ENCODE peak calls at places on chromosome 6, in ten cellular contexts. N is A549, C is spleen, M is psoas muscle, T is GM06990, U is dorsolateral prefrontal cortex, A is AG10803, Z is kidney epithelial cell, R is lower lobe of right lung, P is progenitor cell of endocrine pancreas. O is an unnamed sample.
A peak's percentile ranks its signal among the peaks of the same experiment; 100 is the strongest.

GRCh38 chr6:130694617-130695016 is 132.6 kb upstream of the SMLR1 start:
- DNase-seq in N (no peak), C (no peak), M (no peak), T (no peak), U (no peak), A (no peak), Z (no peak), R (no peak), P (no peak), O (no peak)

GRCh38 chr6:146850238-146850896 is 251.6 kb downstream of the ADGB start:
- DNase-seq in N (no peak), C (no peak), M (no peak), T (no peak), U (no peak), A (peak; percentile 79), Z (peak; percentile 62), R (no peak), P (no peak), O (no peak)

GRCh38 chr6:43883698-43884659 is 114.0 kb downstream of the VEGFA start:
- DNase-seq in N (no peak), C (peak; percentile 66), M (no peak), T (peak; percentile 39), U (no peak), A (no peak), Z (no peak), R (no peak), P (no peak), O (no peak)

GRCh38 chr6:83474309-83474708 is 38.0 kb upstream of the PRSS35 start:
- DNase-seq in N (no peak), C (no peak), M (no peak), T (no peak), U (no peak), A (peak; percentile 10), Z (peak; percentile 1), R (no peak), P (no peak), O (no peak)

GRCh38 chr6:69796081-69796626 is 656 bp downstream of the LMBRD1 start:
- DNase-seq in N (peak; percentile 23), C (no peak), M (no peak), T (no peak), U (peak; percentile 59), A (peak; percentile 9), Z (peak; percentile 45), R (no peak), P (no peak), O (peak; percentile 38)

GRCh38 chr6:161029195-161029809 is 37.7 kb downstream of the MAP3K4 start:
- DNase-seq in N (no peak), C (no peak), M (no peak), T (peak; percentile 73), U (no peak), A (peak; percentile 98), Z (no peak), R (no peak), P (no peak), O (no peak)

GRCh38 chr6:119096683-119097310 is 18.3 kb upstream of the FAM184A start:
- DNase-seq in N (no peak), C (no peak), M (peak; percentile 86), T (no peak), U (no peak), A (peak; percentile 24), Z (no peak), R (no peak), P (no peak), O (no peak)

GRCh38 chr6:136710877-136711552 is 81.3 kb downstream of the MAP3K5 start:
- DNase-seq in N (no peak), C (no peak), M (no peak), T (no peak), U (no peak), A (no peak), Z (no peak), R (no peak), P (no peak), O (no peak)

GRCh38 chr6:19880066-19880465 is 42.9 kb downstream of the ID4 start:
- DNase-seq in N (no peak), C (no peak), M (no peak), T (no peak), U (no peak), A (no peak), Z (no peak), R (no peak), P (no peak), O (no peak)

GRCh38 chr6:47157653-47158219 is 115.6 kb upstream of the ADGRF1 start:
- DNase-seq in N (no peak), C (no peak), M (no peak), T (no peak), U (no peak), A (peak; percentile 40), Z (no peak), R (no peak), P (no peak), O (no peak)

GRCh38 chr6:10424005-10424404 is 9.1 kb upstream of the TFAP2A start:
- DNase-seq in N (peak; percentile 54), C (no peak), M (no peak), T (no peak), U (no peak), A (no peak), Z (no peak), R (no peak), P (no peak), O (no peak)

GRCh38 chr6:130625825-130626500 is 201.2 kb upstream of the SMLR1 start:
- DNase-seq in N (no peak), C (no peak), M (no peak), T (peak; percentile 50), U (no peak), A (peak; percentile 87), Z (peak; percentile 12), R (no peak), P (no peak), O (no peak)

GRCh38 chr6:158174514-158174913 is 6.4 kb downstream of the GTF2H5 start:
- DNase-seq in N (no peak), C (no peak), M (no peak), T (no peak), U (no peak), A (peak; percentile 99), Z (no peak), R (no peak), P (no peak), O (no peak)

GRCh38 chr6:91340998-91341397 is 754.1 kb upstream of the MAP3K7 start:
- DNase-seq in N (no peak), C (no peak), M (no peak), T (no peak), U (no peak), A (no peak), Z (no peak), R (no peak), P (no peak), O (no peak)

GRCh38 chr6:121497869-121498462 is 62.5 kb downstream of the GJA1 start:
- DNase-seq in N (no peak), C (no peak), M (no peak), T (no peak), U (no peak), A (no peak), Z (no peak), R (no peak), P (no peak), O (no peak)

GRCh38 chr6:113089056-113089455 is 741.9 kb downstream of the RFPL4B start:
- DNase-seq in N (no peak), C (no peak), M (no peak), T (no peak), U (no peak), A (no peak), Z (no peak), R (no peak), P (no peak), O (no peak)
- TF ChIP-seq CTCF in N (no peak), C (no peak), M (no peak), T (peak; percentile 20), U (no peak), A (no peak), Z (no peak), R (no peak), P (no peak), O (no peak)

GRCh38 chr6:53956068-53956711 is 155.1 kb upstream of the MLIP start:
- DNase-seq in N (peak; percentile 74), C (peak; percentile 60), M (peak; percentile 36), T (no peak), U (peak; percentile 13), A (peak; percentile 43), Z (no peak), R (peak; percentile 67), P (peak; percentile 44), O (no peak)
- TF ChIP-seq CTCF in N (peak; percentile 61), C (no peak), M (peak; percentile 54), T (peak; percentile 58), U (peak; percentile 93), A (peak; percentile 57), Z (peak; percentile 96), R (peak; percentile 72), P (peak; percentile 78), O (no peak)

GRCh38 chr6:36912583-36912982 is 26.8 kb downstream of the C6orf89 start:
- DNase-seq in N (no peak), C (no peak), M (no peak), T (peak; percentile 39), U (no peak), A (peak; percentile 90), Z (peak; percentile 63), R (no peak), P (no peak), O (no peak)

GRCh38 chr6:36916159-36916558 is 30.4 kb downstream of the C6orf89 start:
- DNase-seq in N (no peak), C (no peak), M (no peak), T (no peak), U (no peak), A (no peak), Z (no peak), R (no peak), P (no peak), O (no peak)

GRCh38 chr6:36915599-36915998 is 29.8 kb downstream of the C6orf89 start:
- DNase-seq in N (no peak), C (no peak), M (no peak), T (no peak), U (no peak), A (no peak), Z (no peak), R (no peak), P (no peak), O (no peak)

GRCh38 chr6:36913082-36913481 is 27.3 kb downstream of the C6orf89 start:
- DNase-seq in N (no peak), C (no peak), M (no peak), T (no peak), U (no peak), A (no peak), Z (no peak), R (no peak), P (no peak), O (no peak)

GRCh38 chr6:36914227-36914794 is 28.6 kb downstream of the C6orf89 start:
- DNase-seq in N (peak; percentile 68), C (no peak), M (no peak), T (no peak), U (no peak), A (no peak), Z (peak; percentile 51), R (peak; percentile 61), P (no peak), O (no peak)
- TF ChIP-seq CTCF in N (peak; percentile 14), C (no peak), M (peak; percentile 24), T (no peak), U (peak; percentile 27), A (peak; percentile 49), Z (peak; percentile 43), R (peak; percentile 11), P (peak; percentile 13), O (no peak)

DNA sequence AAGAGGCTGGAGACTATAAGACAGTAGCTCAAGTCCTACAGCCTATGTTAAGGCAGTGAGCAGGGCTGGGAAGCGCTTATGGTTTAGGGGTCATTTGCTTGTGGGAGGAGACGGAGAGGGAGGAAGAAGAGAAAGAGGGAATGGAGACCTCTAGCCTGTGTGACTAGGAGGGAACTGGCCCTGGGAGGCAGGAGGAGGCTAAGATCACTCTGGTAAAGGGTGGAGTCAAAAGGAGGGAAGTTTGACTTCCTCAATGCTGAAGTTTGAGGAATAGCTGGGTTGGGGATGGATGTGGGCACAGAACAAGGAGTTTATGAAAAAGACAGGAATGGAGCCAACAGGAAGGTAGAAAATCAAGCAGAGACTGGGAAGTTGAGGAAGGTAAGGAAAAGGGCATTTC is 6.4 kb upstream of the BACH2 start:
- DNase-seq in N (no peak), C (no peak), M (no peak), T (no peak), U (no peak), A (no peak), Z (no peak), R (no peak), P (no peak), O (no peak)
- TF ChIP-seq CTCF in N (no peak), C (no peak), M (no peak), T (no peak), U (no peak), A (no peak), Z (no peak), R (no peak), P (no peak), O (no peak)

O was measured in omental fat pad.